ENCODE peak calls at places on chromosomes 16 and 17, in four cellular contexts. D, A, R and F are unnamed samples.

GRCh38 chr16:85752511-85753420 is 1.9 kb upstream of the C16orf74 start:
- DNase-seq in A (peak; percentile 60), D (peak; percentile 49), R (no peak), F (no peak)

GRCh38 chr16:57748596-57748995 is 13.0 kb downstream of the KATNB1 start:
- DNase-seq in D (no peak), R (no peak), A (no peak), F (no peak)

GRCh38 chr17:44324571-44325275 is at the start of gene SLC25A39:
- DNase-seq in A (peak; percentile 96), D (peak; percentile 88), R (peak; percentile 74), F (peak; percentile 96)

GRCh38 chr17:30376621-30377452 is 1.9 kb upstream of the CPD start:
- DNase-seq in D (no peak), A (peak; percentile 95), R (no peak), F (peak; percentile 56)

GRCh38 chr17:17096438-17097178 is 54.4 kb downstream of the MPRIP start:
- DNase-seq in A (peak; percentile 40), D (no peak), R (no peak), F (no peak)

GRCh38 chr16:50509521-50510341 is 38.5 kb upstream of the NKD1 start:
- DNase-seq in D (no peak), R (no peak), A (peak; percentile 8), F (peak; percentile 45)

GRCh38 chr16:2339521-2340484 is 725 bp downstream of the ABCA3 start:
- DNase-seq in R (no peak), A (peak; percentile 4), D (peak; percentile 45), F (peak; percentile 62)

GRCh38 chr17:56665864-56666263 is 72.4 kb downstream of the NOG start:
- DNase-seq in R (no peak), D (no peak), A (no peak), F (no peak)

GRCh38 chr17:65514082-65514481 is 47.4 kb downstream of the AXIN2 start:
- DNase-seq in D (peak; percentile 12), A (peak; percentile 75), R (no peak), F (no peak)

GRCh38 chr16:12406840-12407690 is 396.6 kb downstream of the CPPED1 start:
- DNase-seq in D (no peak), R (no peak), A (no peak), F (peak; percentile 37)

GRCh38 chr17:62791235-62792121 is 16.6 kb downstream of the MARCHF10 start:
- DNase-seq in D (no peak), R (peak; percentile 52), A (peak; percentile 74), F (no peak)

GRCh38 chr17:75039238-75039637 is 7.5 kb downstream of the ATP5PD start:
- DNase-seq in D (no peak), R (no peak), A (no peak), F (no peak)

GRCh38 chr16:84090212-84090611 is 26.5 kb downstream of the MBTPS1 start:
- DNase-seq in A (no peak), D (no peak), R (no peak), F (no peak)

GRCh38 chr16:2715519-2715918 is 4.5 kb downstream of the PRSS27 start:
- DNase-seq in R (no peak), D (peak; percentile 48), A (peak; percentile 52), F (peak; percentile 86)

GRCh38 chr17:44314869-44315661 is 6.7 kb downstream of the RUNDC3A start:
- DNase-seq in R (no peak), A (peak; percentile 32), D (peak; percentile 56), F (peak; percentile 81)

GRCh38 chr16:72107371-72107770 is 13.7 kb downstream of the DHX38 start:
- DNase-seq in D (no peak), R (no peak), A (no peak), F (no peak)

GRCh38 chr16:57156351-57156703 is 29.5 kb downstream of the PSME3IP1 start:
- DNase-seq in A (no peak), R (no peak), D (no peak), F (no peak)

GRCh38 chr17:40511667-40512221 is 10.3 kb upstream of the TNS4 start:
- DNase-seq in A (no peak), R (no peak), D (no peak), F (no peak)

GRCh38 chr17:59778996-59779395 is 71.5 kb downstream of the VMP1 start:
- DNase-seq in R (no peak), D (no peak), A (no peak), F (no peak)

GRCh38 chr17:46822388-46822921 is 4.0 kb upstream of the WNT3 start:
- DNase-seq in A (no peak), R (no peak), D (no peak), F (peak; percentile 58)

GRCh38 chr16:27973678-27974077 is 89.8 kb downstream of the GSG1L start:
- DNase-seq in D (no peak), A (no peak), R (no peak), F (no peak)

GRCh38 chr17:40314557-40314953 is 5.6 kb downstream of the RARA start:
- DNase-seq in R (peak; percentile 86), D (peak; percentile 92), A (peak; percentile 84), F (peak; percentile 18)

GRCh38 chr16:47644166-47644565 is 183.0 kb downstream of the PHKB start:
- DNase-seq in A (peak; percentile 91), R (no peak), D (peak; percentile 3), F (no peak)

GRCh38 chr17:58305626-58306025 is 23.0 kb downstream of the TSPOAP1 start:
- DNase-seq in R (no peak), D (no peak), A (no peak), F (no peak)

GRCh38 chr16:77782694-77783093 is 5.7 kb upstream of the VAT1L start:
- DNase-seq in A (no peak), D (no peak), R (no peak), F (no peak)

GRCh38 chr17:27569257-27569722 is 61.7 kb upstream of the LGALS9 start:
- DNase-seq in A (peak; percentile 43), D (no peak), R (no peak), F (peak; percentile 71)

GRCh38 chr16:83328936-83329335 is 478.8 kb upstream of the HSBP1 start:
- DNase-seq in D (no peak), R (no peak), A (no peak), F (no peak)

GRCh38 chr16:70638814-70639792 is 7.3 kb upstream of the IL34 start:
- DNase-seq in R (peak; percentile 27), D (no peak), A (peak; percentile 84), F (no peak)

GRCh38 chr17:2421315-2422147 is 20.7 kb upstream of the MNT start:
- DNase-seq in R (no peak), D (no peak), A (no peak), F (no peak)

GRCh38 chr17:80818871-80819270 is 172.8 kb upstream of the CHMP6 start:
- DNase-seq in R (no peak), A (no peak), D (no peak), F (no peak)

GRCh38 chr16:57262841-57263584 is 18.0 kb downstream of the ARL2BP start:
- DNase-seq in A (no peak), D (no peak), R (no peak), F (no peak)

GRCh38 chr16:27687605-27688004 is 137.7 kb downstream of the KATNIP start:
- DNase-seq in D (no peak), A (peak; percentile 11), R (peak; percentile 40), F (no peak)

GRCh38 chr17:81169870-81170309 is 3.9 kb upstream of the AATK start:
- DNase-seq in A (no peak), R (no peak), D (no peak), F (no peak)

GRCh38 chr17:44677136-44677535 is 12.4 kb downstream of the CCDC43 start:
- DNase-seq in R (peak; percentile 36), D (no peak), A (peak; percentile 39), F (no peak)

GRCh38 chr16:57998484-57998883 is 2.0 kb downstream of the ZNF319 start:
- DNase-seq in A (peak; percentile 49), R (no peak), D (peak; percentile 53), F (no peak)

GRCh38 chr17:81471804-81472456 is 40.7 kb downstream of the ACTG1 start:
- DNase-seq in R (no peak), A (peak; percentile 25), D (peak; percentile 61), F (no peak)

GRCh38 chr17:2723505-2723996 is 12.0 kb upstream of the CLUH start:
- DNase-seq in D (no peak), R (no peak), A (no peak), F (no peak)

GRCh38 chr17:51119415-51120356 is 982 bp downstream of the SPAG9 start:
- DNase-seq in A (peak; percentile 51), R (no peak), D (peak; percentile 36), F (peak; percentile 62)
- TF ChIP-seq CTCF in A (peak; percentile 21), R (peak; percentile 50), D (no peak), F (no peak)

GRCh38 chr16:23082161-23082788 is 67.0 kb downstream of the USP31 start:
- DNase-seq in A (peak; percentile 10), R (no peak), D (no peak), F (no peak)
- TF ChIP-seq CTCF in A (no peak), R (peak; percentile 12), D (no peak), F (no peak)

DNA sequence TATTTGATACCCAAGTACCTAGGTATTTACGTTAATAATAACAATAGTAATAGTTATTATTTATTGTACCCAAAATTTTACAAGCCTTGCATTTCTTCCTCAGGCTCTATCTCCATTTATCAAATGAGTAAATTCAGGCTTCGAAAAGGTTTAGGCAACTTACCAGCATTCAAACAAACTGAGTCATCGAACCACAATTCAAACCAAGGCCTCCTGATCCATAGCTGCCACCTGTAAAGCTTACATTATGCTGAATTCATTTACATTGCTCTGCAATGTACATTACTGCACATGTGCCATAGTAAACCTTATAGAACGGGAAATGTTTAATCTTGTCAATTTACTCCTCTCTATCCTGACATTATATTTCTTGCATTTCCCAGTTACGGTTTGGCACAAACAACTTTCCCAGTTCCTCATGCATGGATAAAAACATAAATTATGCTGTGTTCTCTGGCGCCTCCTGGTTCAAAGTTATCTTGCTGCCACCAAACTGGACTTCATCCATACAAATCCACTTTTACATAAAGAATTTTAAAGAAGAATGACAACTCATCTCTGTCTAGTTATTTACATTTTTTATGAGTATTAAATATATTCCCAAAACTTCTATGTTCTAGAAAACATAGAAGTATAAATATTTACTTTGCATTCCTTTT is 360.6 kb upstream of the SOX9 start:
- DNase-seq in R (no peak), D (peak; percentile 44), A (no peak), F (no peak)
- TF ChIP-seq CTCF in R (peak; percentile 49), D (no peak), A (no peak), F (no peak)

GRCh38 chr16:59964232-59964924 is 1230.3 kb upstream of the GOT2 start:
- DNase-seq in A (no peak), D (no peak), R (no peak), F (no peak)
- TF ChIP-seq CTCF in A (no peak), D (no peak), R (no peak), F (no peak)

GRCh38 chr17:38712593-38712992 is 7.5 kb downstream of the MLLT6 start:
- DNase-seq in D (no peak), A (no peak), R (no peak), F (no peak)
- TF ChIP-seq CTCF in D (no peak), A (no peak), R (no peak), F (no peak)

GRCh38 chr17:10699861-10700260 is 2.5 kb downstream of the ADPRM start:
- DNase-seq in D (no peak), R (no peak), A (peak; percentile 70), F (no peak)

GRCh38 chr17:10698116-10698818 is 873 bp downstream of the ADPRM start:
- DNase-seq in A (peak; percentile 44), R (no peak), D (peak; percentile 11), F (peak; percentile 25)

GRCh38 chr17:10702574-10702973 is 5.2 kb downstream of the ADPRM start:
- DNase-seq in R (no peak), A (peak; percentile 67), D (no peak), F (no peak)

GRCh38 chr17:10697092-10698081 is at the start of the genes ADPRM and SCO1:
- DNase-seq in R (peak; percentile 81), A (peak; percentile 94), D (peak; percentile 84), F (peak; percentile 95)
- TF ChIP-seq CTCF in R (peak; percentile 56), A (peak; percentile 43), D (no peak), F (peak; percentile 43)

GRCh38 chr17:8572767-8573166 is 57.8 kb downstream of the MYH10 start:
- DNase-seq in A (peak; percentile 52), R (no peak), D (peak; percentile 10), F (no peak)
- TF ChIP-seq CTCF in A (peak; percentile 28), R (peak; percentile 21), D (no peak), F (peak; percentile 37)